ENCODE peak calls at places on chromosomes 12 and 14, in four cellular contexts. A, E, Z and H are unnamed samples.

GRCh38 chr14:67526676-67527459 is 6.2 kb upstream of the PLEKHH1 start:
- DNase-seq in A (peak), E (peak), Z (no peak), H (no peak)

GRCh38 chr14:47208434-47208833 is 467.0 kb downstream of the MDGA2 start:
- DNase-seq in A (no peak), E (no peak), Z (no peak), H (no peak)

GRCh38 chr12:6089041-6089823 is 35.2 kb downstream of the VWF start:
- DNase-seq in A (peak), E (peak), Z (peak), H (no peak)

GRCh38 chr12:55742719-55743130 is at the start of gene GDF11:
- DNase-seq in A (peak), E (peak), Z (peak), H (peak)

GRCh38 chr12:108313609-108314331 is 25.3 kb downstream of the CMKLR1 start:
- DNase-seq in A (peak), E (no peak), Z (no peak), H (no peak)

GRCh38 chr14:103398427-103399195 is 13.4 kb downstream of the MARK3 start:
- DNase-seq in A (peak), E (peak), Z (no peak), H (no peak)

GRCh38 chr14:55125403-55125802 is 3.6 kb upstream of the LGALS3 start:
- DNase-seq in A (peak), E (peak), Z (no peak), H (no peak)

GRCh38 chr14:77120771-77121743 is 20.5 kb downstream of the ZDHHC22 start:
- DNase-seq in A (no peak), E (no peak), Z (no peak), H (peak)

GRCh38 chr14:21095430-21096205 is 2.8 kb downstream of the ZNF219 start:
- DNase-seq in A (peak), E (no peak), Z (no peak), H (no peak)

GRCh38 chr12:124036117-124037109 is 63.4 kb downstream of the ZNF664 start:
- DNase-seq in A (peak), E (peak), Z (peak), H (peak)

GRCh38 chr12:71800177-71800576 is 39.4 kb upstream of the TBC1D15 start:
- DNase-seq in A (no peak), E (no peak), Z (no peak), H (no peak)

GRCh38 chr14:88831285-88831684 is 6.8 kb downstream of the TTC8 start:
- DNase-seq in A (peak), E (peak), Z (no peak), H (no peak)

GRCh38 chr12:89671469-89671868 is 37.2 kb downstream of the ATP2B1 start:
- DNase-seq in A (peak), E (no peak), Z (no peak), H (no peak)

GRCh38 chr14:101360045-101360931 is 201.0 kb upstream of the DIO3 start:
- DNase-seq in A (peak), E (no peak), Z (peak), H (no peak)

GRCh38 chr12:124588689-124589318 is 21.4 kb upstream of the NCOR2 start:
- DNase-seq in A (peak), E (peak), Z (peak), H (no peak)

GRCh38 chr14:58428011-58428807 is 690 bp downstream of the KIAA0586 start:
- DNase-seq in A (peak), E (peak), Z (no peak), H (no peak)